ENCODE peak calls at places on chromosomes 11 and 22, in five cellular contexts. C is T-helper 17 cell, S is NCI-H524 treated with DMSO at 0.1 percent for 48 hours, T is IMR-90, G is ELR. O is an unnamed sample.

GRCh38 chr11:10319691-10320090 is 14.8 kb downstream of the ADM start:
- DNase-seq in C (no peak), S (no peak), T (no peak), G (no peak), O (no peak)

GRCh38 chr22:44365196-44365802 is 52.5 kb upstream of the SHISAL1 start:
- DNase-seq in C (no peak), S (no peak), T (no peak), G (no peak), O (no peak)

GRCh38 chr22:50145741-50146439 is 24.6 kb upstream of the PANX2 start:
- DNase-seq in C (no peak), S (no peak), T (no peak), G (no peak), O (no peak)

GRCh38 chr11:129590030-129590752 is 214.5 kb downstream of the BARX2 start:
- DNase-seq in C (no peak), S (no peak), T (no peak), G (no peak), O (no peak)

GRCh38 chr11:10911907-10912306 is 54.1 kb upstream of the ZBED5 start:
- DNase-seq in C (no peak), S (no peak), T (no peak), G (no peak), O (no peak)

GRCh38 chr22:29044657-29045176 is 16.9 kb downstream of the C22orf31 start:
- DNase-seq in C (no peak), S (no peak), T (peak), G (peak), O (no peak)

GRCh38 chr11:44005076-44005800 is 42.5 kb upstream of the ACCSL start:
- DNase-seq in C (no peak), S (no peak), T (no peak), G (no peak), O (peak)

GRCh38 chr11:121763526-121763925 is 310.8 kb upstream of the SORL1-AS1 start:
- DNase-seq in C (no peak), S (no peak), T (no peak), G (no peak), O (no peak)

GRCh38 chr11:73838443-73839122 is 38.1 kb downstream of the COA4 start:
- DNase-seq in C (no peak), S (no peak), T (peak), G (no peak), O (no peak)

GRCh38 chr11:124670732-124671131 is 2.8 kb downstream of the SIAE start:
- DNase-seq in C (no peak), S (no peak), T (peak), G (no peak), O (no peak)

GRCh38 chr22:50676211-50676636 is 3.6 kb downstream of the SHANK3 start:
- DNase-seq in C (no peak), S (no peak), T (no peak), G (no peak), O (peak)

GRCh38 chr11:122882809-122883681 is 486 bp downstream of the JHY start:
- DNase-seq in C (peak), S (no peak), T (peak), G (peak), O (peak)

O was measured in testis.